ENCODE peak calls at places on chromosome 9, in seven cellular contexts. B, P, T, F, K, V and S are unnamed samples.

GRCh38 chr9:1001838-1002237 is 25.4 kb downstream of the DMRT3 start:
- DNase-seq in B (no peak), P (no peak), V (no peak), K (no peak), T (peak), F (no peak), S (no peak)

GRCh38 chr9:133371261-133371711 is 4.6 kb downstream of the SURF4 start:
- DNase-seq in V (peak), F (no peak), T (peak), B (no peak), P (no peak), K (no peak), S (no peak)

GRCh38 chr9:129595903-129596540 is 24.9 kb downstream of the C9orf50 start:
- DNase-seq in B (no peak), F (no peak), V (no peak), K (peak), P (no peak), T (no peak), S (no peak)

GRCh38 chr9:15400281-15400941 is 22.3 kb upstream of the SNAPC3 start:
- DNase-seq in T (no peak), F (no peak), P (peak), B (no peak), V (peak), K (no peak), S (no peak)

GRCh38 chr9:2645569-2645968 is 24.0 kb downstream of the VLDLR start:
- DNase-seq in B (no peak), K (no peak), P (no peak), T (no peak), V (no peak), F (no peak), S (no peak)

GRCh38 chr9:72326643-72327042 is 38.4 kb downstream of the ZFAND5 start:
- DNase-seq in V (no peak), F (no peak), T (no peak), P (peak), B (no peak), K (no peak), S (no peak)

GRCh38 chr9:84140535-84141101 is 160.0 kb downstream of the RMI1 start:
- DNase-seq in K (no peak), P (no peak), V (peak), F (peak), T (peak), B (peak), S (no peak)

GRCh38 chr9:81318571-81318970 is 370.8 kb downstream of the TLE1 start:
- DNase-seq in V (peak), B (no peak), P (peak), T (peak), K (no peak), F (no peak), S (peak)

GRCh38 chr9:8560560-8561525 is 761.3 kb upstream of the DMAC1 start:
- DNase-seq in V (peak), P (no peak), B (no peak), K (no peak), T (no peak), F (no peak), S (no peak)

GRCh38 chr9:137454145-137454505 is 5.0 kb downstream of the NSMF start:
- DNase-seq in T (no peak), P (no peak), B (peak), V (no peak), K (peak), F (peak), S (no peak)

GRCh38 chr9:98922721-98923435 is 20.8 kb upstream of the COL15A1 start:
- DNase-seq in K (no peak), B (no peak), V (peak), T (no peak), F (no peak), P (no peak), S (no peak)

GRCh38 chr9:108416321-108416720 is 439.5 kb downstream of the ACTL7B start:
- DNase-seq in B (no peak), K (no peak), P (peak), T (peak), V (peak), F (no peak), S (no peak)
- TF ChIP-seq CTCF in B (peak), K (no peak), P (peak), T (no peak), V (peak), F (peak), S (no peak)

GRCh38 chr9:14180077-14180941 is 133.6 kb downstream of the NFIB start:
- DNase-seq in B (peak), F (no peak), P (no peak), K (no peak), T (no peak), V (no peak), S (no peak)
- H3K4me3 ChIP-seq in B (peak), F (no peak), P (no peak), K (no peak), T (no peak), V (no peak), S (no peak)

GRCh38 chr9:126386814-126387213 is 60.2 kb downstream of the MVB12B start:
- DNase-seq in B (no peak), F (no peak), K (no peak), V (no peak), P (no peak), T (no peak), S (no peak)
- TF ChIP-seq CTCF in B (no peak), F (no peak), K (no peak), V (no peak), P (no peak), T (no peak), S (no peak)

DNA sequence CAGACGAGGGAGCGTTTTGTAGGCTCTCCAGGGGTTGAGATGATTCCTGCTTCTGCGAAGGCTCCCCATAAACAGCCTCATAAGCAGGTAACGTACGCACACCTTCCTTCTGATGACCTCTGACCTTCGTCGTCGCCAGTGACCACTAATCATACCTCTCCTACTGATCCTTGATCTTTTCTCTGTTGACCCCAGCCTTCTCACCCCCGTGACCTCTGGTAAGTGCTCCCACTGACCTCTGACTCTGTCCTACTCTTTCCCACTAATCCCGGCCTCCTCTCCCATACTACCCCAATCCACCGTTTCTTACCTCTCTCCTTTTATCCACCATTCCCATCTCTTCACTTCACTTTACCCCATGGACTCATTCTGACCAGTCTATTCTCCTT is 356 bp downstream of the DNAI1 start:
- DNase-seq in K (no peak), F (no peak), B (no peak), P (no peak), V (no peak), T (no peak), S (no peak)
- H3K4me3 ChIP-seq in K (peak), F (peak), B (no peak), P (peak), V (peak), T (peak), S (peak)

DNA sequence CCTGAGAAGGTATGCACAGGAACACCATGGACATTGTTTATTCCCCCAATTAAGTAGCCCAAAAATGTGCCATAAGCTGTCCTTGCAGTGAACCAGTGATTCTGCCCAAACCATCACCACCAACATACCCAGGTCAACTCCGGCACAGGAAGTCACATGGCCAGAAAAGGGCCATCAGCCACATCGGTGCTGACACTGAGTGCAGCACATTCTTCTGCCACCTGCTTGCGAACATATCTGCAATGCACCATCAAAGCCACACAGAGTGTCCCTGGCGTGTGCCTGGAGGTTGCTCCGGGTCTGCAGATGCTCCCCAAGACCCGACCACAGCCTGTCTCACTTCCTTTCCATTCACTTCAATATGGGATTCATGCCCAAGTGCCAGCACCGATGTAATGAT is 37.6 kb downstream of the SYK start:
- DNase-seq in T (no peak), K (no peak), P (no peak), F (no peak), B (no peak), V (no peak), S (no peak)
- TF ChIP-seq CTCF in T (no peak), K (no peak), P (no peak), F (no peak), B (no peak), V (no peak), S (no peak)

GRCh38 chr9:88106492-88106891 is 31.8 kb downstream of the SPATA31C2 start:
- DNase-seq in V (peak), F (no peak), K (no peak), P (peak), T (peak), B (peak), S (peak)
- H3K4me3 ChIP-seq in V (no peak), F (no peak), K (no peak), P (no peak), T (no peak), B (no peak), S (no peak)